ENCODE peak calls at places on chromosome 12, in seven cellular contexts. One of them, this sample, is unnamed.

GRCh38 chr12:39300799-39301198 is 142.1 kb downstream of the KIF21A start:
- DNase-seq in EH: peak
- DNase-seq in activated naive CD4-positive, alpha-beta T cell treated with anti-CD3 and anti-CD28 coated beads for 36 hours: no peak
- DNase-seq in ELR: no peak
- DNase-seq in ELF-1: no peak
- DNase-seq in Calu3: no peak
- DNase-seq in GM23248: peak
- DNase-seq in this sample: no peak

GRCh38 chr12:15581006-15581405 is 208.2 kb downstream of the EPS8 start:
- DNase-seq in GM23248: no peak
- DNase-seq in Calu3: no peak
- DNase-seq in ELR: no peak
- DNase-seq in activated naive CD4-positive, alpha-beta T cell treated with anti-CD3 and anti-CD28 coated beads for 36 hours: no peak
- DNase-seq in EH: peak
- DNase-seq in ELF-1: no peak
- DNase-seq in this sample: peak

GRCh38 chr12:50042693-50043092 is 14.7 kb upstream of the ASIC1 start:
- DNase-seq in GM23248: no peak
- DNase-seq in activated naive CD4-positive, alpha-beta T cell treated with anti-CD3 and anti-CD28 coated beads for 36 hours: no peak
- DNase-seq in ELF-1: no peak
- DNase-seq in Calu3: no peak
- DNase-seq in EH: no peak
- DNase-seq in ELR: no peak
- DNase-seq in this sample: no peak

GRCh38 chr12:93573552-93574223 is 1.2 kb downstream of the SOCS2 start:
- DNase-seq in GM23248: peak
- DNase-seq in EH: peak
- DNase-seq in ELF-1: no peak
- DNase-seq in Calu3: no peak
- DNase-seq in ELR: peak
- DNase-seq in activated naive CD4-positive, alpha-beta T cell treated with anti-CD3 and anti-CD28 coated beads for 36 hours: peak
- DNase-seq in this sample: peak

GRCh38 chr12:12428961-12429657 is 72.2 kb downstream of the BORCS5 start:
- DNase-seq in Calu3: no peak
- DNase-seq in GM23248: no peak
- DNase-seq in ELR: peak
- DNase-seq in ELF-1: no peak
- DNase-seq in activated naive CD4-positive, alpha-beta T cell treated with anti-CD3 and anti-CD28 coated beads for 36 hours: no peak
- DNase-seq in EH: peak
- DNase-seq in this sample: no peak

GRCh38 chr12:15928870-15929571 is 17.9 kb downstream of the DERA start:
- DNase-seq in ELR: no peak
- DNase-seq in GM23248: peak
- DNase-seq in EH: no peak
- DNase-seq in Calu3: no peak
- DNase-seq in ELF-1: no peak
- DNase-seq in activated naive CD4-positive, alpha-beta T cell treated with anti-CD3 and anti-CD28 coated beads for 36 hours: no peak
- DNase-seq in this sample: no peak

GRCh38 chr12:3537916-3538690 is 47.1 kb downstream of the PRMT8 start:
- DNase-seq in ELF-1: no peak
- DNase-seq in activated naive CD4-positive, alpha-beta T cell treated with anti-CD3 and anti-CD28 coated beads for 36 hours: no peak
- DNase-seq in GM23248: no peak
- DNase-seq in ELR: no peak
- DNase-seq in EH: no peak
- DNase-seq in Calu3: no peak
- DNase-seq in this sample: no peak

GRCh38 chr12:33111850-33112249 is 215.3 kb upstream of the PKP2 start:
- DNase-seq in Calu3: no peak
- DNase-seq in EH: no peak
- DNase-seq in activated naive CD4-positive, alpha-beta T cell treated with anti-CD3 and anti-CD28 coated beads for 36 hours: no peak
- DNase-seq in ELR: no peak
- DNase-seq in ELF-1: peak
- DNase-seq in GM23248: no peak
- DNase-seq in this sample: no peak

GRCh38 chr12:76299536-76300296 is 48.5 kb downstream of the BBS10 start:
- DNase-seq in activated naive CD4-positive, alpha-beta T cell treated with anti-CD3 and anti-CD28 coated beads for 36 hours: no peak
- DNase-seq in ELF-1: peak
- DNase-seq in ELR: peak
- DNase-seq in Calu3: no peak
- DNase-seq in GM23248: no peak
- DNase-seq in EH: peak
- DNase-seq in this sample: no peak

GRCh38 chr12:106123551-106123991 is 15.2 kb downstream of the NUAK1 start:
- DNase-seq in ELF-1: peak
- DNase-seq in EH: peak
- DNase-seq in GM23248: peak
- DNase-seq in activated naive CD4-positive, alpha-beta T cell treated with anti-CD3 and anti-CD28 coated beads for 36 hours: no peak
- DNase-seq in ELR: no peak
- DNase-seq in Calu3: no peak
- DNase-seq in this sample: no peak

GRCh38 chr12:132491349-132491663 is 1.4 kb downstream of the FBRSL1 start:
- DNase-seq in EH: no peak
- DNase-seq in Calu3: no peak
- DNase-seq in activated naive CD4-positive, alpha-beta T cell treated with anti-CD3 and anti-CD28 coated beads for 36 hours: no peak
- DNase-seq in GM23248: no peak
- DNase-seq in ELF-1: no peak
- DNase-seq in ELR: no peak
- DNase-seq in this sample: no peak

GRCh38 chr12:25962932-25963525 is 4.5 kb downstream of the RASSF8 start:
- DNase-seq in activated naive CD4-positive, alpha-beta T cell treated with anti-CD3 and anti-CD28 coated beads for 36 hours: no peak
- DNase-seq in ELF-1: no peak
- DNase-seq in Calu3: no peak
- DNase-seq in ELR: no peak
- DNase-seq in EH: peak
- DNase-seq in GM23248: peak
- DNase-seq in this sample: no peak

GRCh38 chr12:91866566-91866965 is 279.1 kb downstream of the BTG1 start:
- DNase-seq in ELF-1: no peak
- DNase-seq in ELR: no peak
- DNase-seq in EH: no peak
- DNase-seq in activated naive CD4-positive, alpha-beta T cell treated with anti-CD3 and anti-CD28 coated beads for 36 hours: no peak
- DNase-seq in Calu3: no peak
- DNase-seq in GM23248: no peak
- DNase-seq in this sample: no peak

This sample was measured in IMR-90.